ENCODE peak calls at places on chromosome 6, in six cellular contexts. M, F, O, J, P and S are unnamed samples.

GRCh38 chr6:25193147-25193864 is 85.9 kb upstream of the CARMIL1 start:
- DNase-seq in M (peak; percentile 86), F (peak; percentile 76), O (peak; percentile 90), J (no peak), P (peak; percentile 92), S (peak; percentile 95)

GRCh38 chr6:155177369-155177961 is 86.3 kb upstream of the CLDN20 start:
- DNase-seq in M (no peak), F (no peak), O (peak; percentile 67), J (peak; percentile 7), P (no peak), S (peak; percentile 74)

GRCh38 chr6:82959385-82959941 is 106.2 kb downstream of the UBE3D start:
- DNase-seq in M (no peak), F (no peak), O (no peak), J (no peak), P (no peak), S (peak; percentile 94)

GRCh38 chr6:7440476-7440875 is 50.9 kb downstream of the RIOK1 start:
- DNase-seq in M (no peak), F (no peak), O (no peak), J (no peak), P (no peak), S (no peak)

GRCh38 chr6:42727084-42727601 is 4.7 kb upstream of the PRPH2 start:
- DNase-seq in M (no peak), F (peak; percentile 79), O (no peak), J (no peak), P (no peak), S (no peak)

GRCh38 chr6:13678255-13678983 is 33.2 kb downstream of the RANBP9 start:
- DNase-seq in M (no peak), F (no peak), O (no peak), J (no peak), P (no peak), S (no peak)

GRCh38 chr6:169162968-169163903 is 90.4 kb downstream of the THBS2 start:
- DNase-seq in M (peak; percentile 97), F (peak; percentile 74), O (peak; percentile 76), J (no peak), P (peak; percentile 95), S (no peak)

GRCh38 chr6:30842754-30843610 is 41.3 kb upstream of the DDR1 start:
- DNase-seq in M (no peak), F (no peak), O (no peak), J (no peak), P (no peak), S (no peak)

GRCh38 chr6:31836676-31837611 is 9.4 kb downstream of the HSPA1B start:
- DNase-seq in M (no peak), F (no peak), O (peak; percentile 30), J (no peak), P (no peak), S (no peak)

GRCh38 chr6:105263685-105264298 is 84.0 kb upstream of the POPDC3 start:
- DNase-seq in M (no peak), F (no peak), O (no peak), J (no peak), P (no peak), S (no peak)

GRCh38 chr6:167726043-167726442 is 100.7 kb upstream of the AFDN start:
- DNase-seq in M (no peak), F (peak; percentile 24), O (no peak), J (no peak), P (no peak), S (no peak)

GRCh38 chr6:33570806-33571636 is 9.1 kb downstream of the BAK1 start:
- DNase-seq in M (no peak), F (peak; percentile 91), O (peak; percentile 35), J (peak; percentile 54), P (peak; percentile 53), S (no peak)

GRCh38 chr6:152734630-152735029 is 16.0 kb upstream of the VIP start:
- DNase-seq in M (no peak), F (no peak), O (no peak), J (no peak), P (no peak), S (no peak)

GRCh38 chr6:92777146-92777740 is 642.1 kb downstream of the EPHA7 start:
- DNase-seq in M (peak; percentile 25), F (no peak), O (peak; percentile 14), J (no peak), P (no peak), S (peak; percentile 31)

GRCh38 chr6:28353981-28354676 is 4.4 kb downstream of the ZKSCAN3 start:
- DNase-seq in M (peak; percentile 86), F (peak; percentile 89), O (no peak), J (no peak), P (no peak), S (no peak)

GRCh38 chr6:81003156-81003555 is 749.3 kb downstream of the TENT5A start:
- DNase-seq in M (peak; percentile 38), F (no peak), O (no peak), J (no peak), P (no peak), S (no peak)

GRCh38 chr6:87669051-87669450 is 33.0 kb downstream of the AKIRIN2 start:
- DNase-seq in M (peak; percentile 20), F (no peak), O (no peak), J (no peak), P (no peak), S (no peak)

GRCh38 chr6:166318227-166318626 is 10.0 kb upstream of the PRR18 start:
- DNase-seq in M (no peak), F (no peak), O (no peak), J (no peak), P (no peak), S (no peak)

GRCh38 chr6:56570434-56571359 is 72.0 kb downstream of the DST start:
- DNase-seq in M (peak; percentile 35), F (no peak), O (peak; percentile 13), J (no peak), P (no peak), S (no peak)

GRCh38 chr6:131107166-131107565 is 28.1 kb upstream of the AKAP7 start:
- DNase-seq in M (peak; percentile 60), F (no peak), O (no peak), J (no peak), P (no peak), S (no peak)

GRCh38 chr6:68635412-68635705 is 277 bp downstream of the ADGRB3 start:
- DNase-seq in M (no peak), F (no peak), O (no peak), J (no peak), P (no peak), S (no peak)

GRCh38 chr6:169171010-169171409 is 82.6 kb downstream of the THBS2 start:
- DNase-seq in M (no peak), F (no peak), O (no peak), J (no peak), P (no peak), S (no peak)

GRCh38 chr6:37653933-37654565 is 43.6 kb downstream of the MDGA1 start:
- DNase-seq in M (peak; percentile 46), F (no peak), O (no peak), J (no peak), P (peak; percentile 56), S (no peak)

GRCh38 chr6:3403244-3404154 is 53.4 kb downstream of the SLC22A23 start:
- DNase-seq in M (peak; percentile 88), F (peak; percentile 58), O (no peak), J (no peak), P (no peak), S (no peak)

GRCh38 chr6:159646136-159646535 is 46.9 kb downstream of the SOD2 start:
- DNase-seq in M (no peak), F (no peak), O (no peak), J (no peak), P (no peak), S (no peak)

GRCh38 chr6:8336406-8336805 is 98.9 kb downstream of the SLC35B3 start:
- DNase-seq in M (no peak), F (no peak), O (no peak), J (no peak), P (no peak), S (no peak)

GRCh38 chr6:35396991-35397390 is 54.6 kb downstream of the PPARD start:
- DNase-seq in M (peak; percentile 95), F (no peak), O (no peak), J (no peak), P (no peak), S (no peak)

GRCh38 chr6:140366991-140367390 is 992.5 kb upstream of the CITED2 start:
- DNase-seq in M (peak; percentile 79), F (no peak), O (no peak), J (no peak), P (peak; percentile 63), S (peak; percentile 75)